ENCODE peak calls at places on chromosomes 6 and 20, in four cellular contexts. O is pancreas, Y is fibroblast of pulmonary artery, N is B cell. W is an unnamed sample.

GRCh38 chr6:107820571-107821261 is 3.4 kb downstream of the SCML4 start:
- DNase-seq in N (peak; percentile 54), O (no peak), Y (peak; percentile 37), W (peak; percentile 28)

GRCh38 chr20:13302647-13303425 is 81.8 kb downstream of the ISM1 start:
- DNase-seq in N (no peak), O (no peak), Y (peak; percentile 34), W (peak; percentile 46)

GRCh38 chr6:118353564-118353963 is 194.5 kb upstream of the PLN start:
- DNase-seq in N (no peak), Y (no peak), O (no peak), W (no peak)

GRCh38 chr20:62591122-62591468 is 51.2 kb upstream of the SLCO4A1 start:
- DNase-seq in Y (no peak), N (no peak), O (no peak), W (no peak)

GRCh38 chr6:168838000-168838399 is 397.0 kb downstream of the SMOC2 start:
- DNase-seq in O (no peak), Y (no peak), N (no peak), W (no peak)

GRCh38 chr6:151025076-151025475 is 159.6 kb downstream of the MTHFD1L start:
- DNase-seq in Y (no peak), N (no peak), O (peak; percentile 59), W (no peak)

GRCh38 chr20:37226889-37227288 is 34.7 kb downstream of the GHRH start:
- DNase-seq in Y (peak; percentile 16), N (no peak), O (peak; percentile 15), W (no peak)

GRCh38 chr20:36179170-36179945 is 24.8 kb downstream of the EPB41L1 start:
- DNase-seq in O (no peak), N (no peak), Y (no peak), W (no peak)

GRCh38 chr6:159836294-159837140 is 36.4 kb downstream of the PNLDC1 start:
- DNase-seq in Y (peak; percentile 89), O (no peak), N (no peak), W (no peak)

GRCh38 chr6:117263353-117263927 is 1.9 kb upstream of the VGLL2 start:
- DNase-seq in Y (no peak), O (no peak), N (no peak), W (no peak)

GRCh38 chr6:151004415-151005024 is 139.0 kb downstream of the MTHFD1L start:
- DNase-seq in O (no peak), Y (peak; percentile 98), N (no peak), W (peak; percentile 2)

GRCh38 chr6:168247456-168248147 is 72.0 kb downstream of the DACT2 start:
- DNase-seq in O (peak; percentile 67), N (no peak), Y (no peak), W (peak; percentile 67)

GRCh38 chr20:3716195-3716834 is 3.9 kb upstream of the SIGLEC1 start:
- DNase-seq in Y (peak; percentile 67), N (peak; percentile 36), O (no peak), W (peak; percentile 45)

GRCh38 chr20:45103072-45103471 is 2.1 kb upstream of the KCNS1 start:
- DNase-seq in N (no peak), Y (no peak), O (no peak), W (no peak)

GRCh38 chr6:2714359-2714895 is 36.3 kb downstream of the MYLK4 start:
- DNase-seq in Y (peak; percentile 93), N (no peak), O (no peak), W (no peak)

GRCh38 chr20:59598625-59599310 is 5.6 kb upstream of the PHACTR3 start:
- DNase-seq in N (peak; percentile 27), O (no peak), Y (peak; percentile 9), W (peak; percentile 77)

GRCh38 chr20:21570285-21570992 is 56.6 kb upstream of the NKX2-2 start:
- DNase-seq in O (no peak), N (no peak), Y (no peak), W (no peak)

GRCh38 chr6:108002365-108003221 is 44.6 kb upstream of the SEC63 start:
- DNase-seq in Y (no peak), N (no peak), O (peak; percentile 51), W (peak; percentile 66)

GRCh38 chr20:48668451-48668946 is 159.3 kb downstream of the PREX1 start:
- DNase-seq in O (no peak), Y (peak; percentile 71), N (no peak), W (no peak)

GRCh38 chr6:51585264-51585663 is 502.1 kb downstream of the PKHD1 start:
- DNase-seq in Y (no peak), O (no peak), N (no peak), W (no peak)

GRCh38 chr6:130843575-130844320 is 16.5 kb downstream of the SMLR1 start:
- DNase-seq in N (peak; percentile 51), Y (peak; percentile 56), O (no peak), W (no peak)

GRCh38 chr6:72554761-72555221 is 67.1 kb upstream of the KCNQ5 start:
- DNase-seq in N (no peak), Y (peak; percentile 19), O (no peak), W (no peak)

GRCh38 chr6:105780146-105780860 is 305.8 kb upstream of the PRDM1 start:
- DNase-seq in O (no peak), Y (no peak), N (no peak), W (peak; percentile 30)

GRCh38 chr6:52076791-52077179 is 10.6 kb downstream of the PKHD1 start:
- DNase-seq in O (no peak), N (no peak), Y (no peak), W (no peak)

GRCh38 chr20:24806896-24807676 is 142.0 kb upstream of the CST7 start:
- DNase-seq in N (no peak), Y (no peak), O (no peak), W (no peak)

GRCh38 chr6:153083869-153084268 is 47.2 kb downstream of the RGS17 start:
- DNase-seq in N (no peak), Y (no peak), O (no peak), W (no peak)

GRCh38 chr6:153087436-153087835 is 43.6 kb downstream of the RGS17 start:
- DNase-seq in Y (no peak), O (no peak), N (no peak), W (no peak)

GRCh38 chr6:153086225-153086990 is 44.7 kb downstream of the RGS17 start:
- DNase-seq in O (no peak), N (no peak), Y (no peak), W (no peak)

GRCh38 chr6:153084393-153084792 is 46.7 kb downstream of the RGS17 start:
- DNase-seq in Y (peak; percentile 75), N (no peak), O (no peak), W (no peak)

GRCh38 chr6:153085239-153085638 is 45.8 kb downstream of the RGS17 start:
- DNase-seq in O (no peak), Y (peak; percentile 51), N (no peak), W (no peak)
- TF ChIP-seq CTCF in O (no peak), Y (no peak), N (no peak), W (no peak)

GRCh38 chr6:7193122-7193521 is 85.4 kb downstream of the RREB1 start:
- DNase-seq in Y (no peak), N (no peak), O (no peak), W (no peak)

GRCh38 chr6:7189101-7189721 is 81.5 kb downstream of the RREB1 start:
- DNase-seq in Y (no peak), O (peak; percentile 87), N (no peak), W (no peak)

GRCh38 chr6:7194657-7195056 is 86.9 kb downstream of the RREB1 start:
- DNase-seq in N (no peak), O (no peak), Y (no peak), W (no peak)

GRCh38 chr6:7188492-7188891 is 80.7 kb downstream of the RREB1 start:
- DNase-seq in O (no peak), Y (no peak), N (peak; percentile 45), W (no peak)

DNA sequence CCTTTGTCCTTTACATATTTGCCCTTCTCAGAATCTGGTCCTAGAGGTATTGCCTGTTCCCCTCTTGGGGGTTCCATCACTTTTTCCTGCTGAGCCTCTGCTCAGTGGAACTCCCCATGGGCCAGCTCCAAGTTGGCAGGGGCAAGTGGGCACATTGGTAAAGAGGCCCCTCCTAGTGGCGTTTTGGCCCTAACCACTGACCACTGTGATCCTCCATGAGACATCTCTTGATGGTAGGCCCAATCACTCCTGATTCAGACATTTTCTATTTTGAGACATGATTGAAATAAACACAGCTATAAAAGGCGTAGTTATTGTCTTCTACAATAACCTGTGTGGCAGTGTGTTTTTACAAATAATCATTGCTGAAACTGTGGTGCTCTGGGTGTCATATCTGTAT is 83.0 kb downstream of the RREB1 start:
- DNase-seq in O (no peak), N (no peak), Y (no peak), W (no peak)
- TF ChIP-seq CTCF in O (no peak), N (no peak), Y (no peak), W (no peak)

GRCh38 chr6:96522469-96523009 is 933 bp downstream of the UFL1 start:
- DNase-seq in O (no peak), Y (peak; percentile 20), N (no peak), W (no peak)

GRCh38 chr6:96520039-96520850 is 1.4 kb upstream of the UFL1 start:
- DNase-seq in N (no peak), Y (peak; percentile 45), O (peak; percentile 46), W (peak; percentile 80)

GRCh38 chr6:96520851-96521115 is 823 bp upstream of the UFL1 start:
- DNase-seq in N (no peak), Y (no peak), O (no peak), W (no peak)

GRCh38 chr6:96521267-96521624 is 360 bp upstream of the UFL1 start:
- DNase-seq in N (no peak), Y (no peak), O (no peak), W (no peak)

GRCh38 chr6:96521625-96522468 is at the start of gene UFL1:
- DNase-seq in N (peak; percentile 97), O (peak; percentile 92), Y (peak; percentile 92), W (peak; percentile 93)
- TF ChIP-seq CTCF in N (peak; percentile 26), O (no peak), Y (no peak), W (no peak)

GRCh38 chr20:15905661-15906060 is 667.6 kb downstream of the KIF16B start:
- DNase-seq in Y (no peak), N (no peak), O (no peak), W (no peak)

GRCh38 chr20:15899972-15900371 is 673.3 kb downstream of the KIF16B start:
- DNase-seq in N (no peak), Y (no peak), O (no peak), W (no peak)

GRCh38 chr20:15900443-15900842 is 672.8 kb downstream of the KIF16B start:
- DNase-seq in N (no peak), Y (no peak), O (no peak), W (no peak)

GRCh38 chr20:15902493-15902892 is 670.8 kb downstream of the KIF16B start:
- DNase-seq in N (no peak), O (no peak), Y (no peak), W (peak; percentile 0)
- TF ChIP-seq CTCF in N (no peak), O (no peak), Y (no peak), W (no peak)

GRCh38 chr20:57671662-57672061 is 38.2 kb downstream of the PMEPA1 start:
- DNase-seq in Y (peak; percentile 14), O (no peak), N (no peak), W (no peak)
- TF ChIP-seq CTCF in Y (no peak), O (no peak), N (peak; percentile 17), W (peak; percentile 26)

DNA sequence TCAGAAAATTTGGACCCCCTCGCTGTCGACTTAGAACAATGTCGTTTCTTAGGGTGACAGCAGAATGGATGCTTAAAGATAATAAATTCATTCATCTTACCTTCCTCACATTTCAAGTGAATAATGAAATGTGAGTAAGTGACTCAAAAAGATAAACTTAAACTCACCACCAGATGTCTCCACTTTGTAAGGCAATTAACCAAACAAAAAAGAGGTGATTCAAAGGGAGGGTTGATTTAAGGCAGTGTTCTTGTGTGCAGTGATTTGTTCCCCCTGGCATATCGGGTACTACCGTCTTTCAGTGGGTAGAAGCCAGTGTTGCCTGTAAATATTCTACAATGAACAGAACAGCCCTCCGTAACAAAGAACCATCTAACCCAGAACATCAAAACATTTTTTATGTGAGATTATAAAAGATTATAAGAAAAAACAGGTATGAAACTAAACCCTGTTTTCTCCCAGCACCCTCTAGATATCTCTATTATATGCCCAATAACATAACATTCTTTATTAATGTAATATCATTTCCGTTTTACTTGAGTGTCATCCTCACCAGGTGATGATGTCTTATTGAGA is 589.7 kb downstream of the CBLN4 start:
- DNase-seq in N (no peak), O (no peak), Y (no peak), W (no peak)
- TF ChIP-seq CTCF in N (no peak), O (no peak), Y (no peak), W (no peak)